ENCODE peak calls at places on chromosomes 7 and 10, in eight cellular contexts. V is Caco-2, M is WTC11, U is brain microvascular endothelial cell, X is foreskin keratinocyte, G is endothelial cell, Q is fibroblast of the aortic adventitia, O is IMR-90. J is an unnamed sample.

GRCh38 chr7:37081436-37081835 is 357.1 kb upstream of the AOAH start:
- DNase-seq in V (no peak), M (no peak), U (no peak), X (peak; percentile 40), G (no peak), Q (no peak), O (no peak), J (no peak)

GRCh38 chr7:46900312-46901263 is 681.3 kb downstream of the TNS3 start:
- DNase-seq in V (no peak), M (no peak), U (no peak), X (no peak), G (no peak), Q (peak; percentile 98), O (peak; percentile 15), J (peak; percentile 2)

GRCh38 chr10:47409171-47409865 is 25.2 kb upstream of the ZNF488 start:
- DNase-seq in V (peak; percentile 34), M (no peak), U (no peak), X (no peak), G (no peak), Q (no peak), O (no peak), J (no peak)

GRCh38 chr7:28761485-28761884 is 196.6 kb downstream of the TRIL start:
- DNase-seq in V (no peak), M (no peak), U (no peak), X (no peak), G (no peak), Q (peak; percentile 30), O (peak; percentile 77), J (no peak)

GRCh38 chr7:34823650-34824258 is 165.7 kb downstream of the NPSR1 start:
- DNase-seq in V (peak; percentile 59), M (peak; percentile 71), U (peak; percentile 52), X (peak; percentile 19), G (peak; percentile 70), Q (peak; percentile 67), O (peak; percentile 46), J (peak; percentile 33)

GRCh38 chr10:126009590-126009989 is 113.2 kb downstream of the FANK1 start:
- DNase-seq in V (no peak), M (no peak), U (no peak), X (no peak), G (no peak), Q (no peak), O (no peak), J (no peak)

GRCh38 chr7:113128028-113128427 is 9.7 kb upstream of the SMIM30 start:
- DNase-seq in V (no peak), M (no peak), U (no peak), X (peak; percentile 77), G (no peak), Q (peak; percentile 83), O (peak; percentile 42), J (no peak)

GRCh38 chr10:123837771-123838170 is 53.8 kb downstream of the CPXM2 start:
- DNase-seq in V (no peak), M (no peak), U (no peak), X (no peak), G (no peak), Q (no peak), O (no peak), J (no peak)

GRCh38 chr10:78543749-78544446 is 510.2 kb downstream of the RPS24 start:
- DNase-seq in V (no peak), M (no peak), U (peak; percentile 33), X (no peak), G (no peak), Q (peak; percentile 98), O (peak; percentile 94), J (peak; percentile 20)

GRCh38 chr7:35802649-35803048 is 1.8 kb downstream of the SEPTIN7 start:
- DNase-seq in V (no peak), M (no peak), U (no peak), X (no peak), G (no peak), Q (no peak), O (peak; percentile 15), J (no peak)

GRCh38 chr7:111529507-111530355 is 32.6 kb downstream of the IMMP2L start:
- DNase-seq in V (no peak), M (no peak), U (no peak), X (no peak), G (no peak), Q (peak; percentile 63), O (peak; percentile 5), J (peak; percentile 13)

GRCh38 chr10:17693009-17693408 is 49.1 kb downstream of the STAM start:
- DNase-seq in V (no peak), M (no peak), U (no peak), X (no peak), G (no peak), Q (no peak), O (no peak), J (no peak)

GRCh38 chr7:113698556-113699220 is 220.1 kb downstream of the PPP1R3A start:
- DNase-seq in V (no peak), M (peak; percentile 11), U (peak; percentile 34), X (peak; percentile 15), G (peak; percentile 11), Q (peak; percentile 52), O (peak; percentile 39), J (peak; percentile 4)

GRCh38 chr7:102837802-102838201 is 75.0 kb upstream of the LRRC17 start:
- DNase-seq in V (no peak), M (no peak), U (no peak), X (no peak), G (no peak), Q (no peak), O (no peak), J (no peak)

GRCh38 chr7:142873281-142873784 is 12.2 kb downstream of the TRPV6 start:
- DNase-seq in V (peak; percentile 44), M (peak; percentile 69), U (peak; percentile 7), X (no peak), G (peak; percentile 43), Q (peak; percentile 7), O (no peak), J (no peak)

GRCh38 chr10:103692421-103693069 is 162.8 kb downstream of the SH3PXD2A start:
- DNase-seq in V (no peak), M (peak; percentile 53), U (no peak), X (no peak), G (no peak), Q (no peak), O (no peak), J (no peak)

GRCh38 chr7:55369427-55369826 is 4.3 kb downstream of the LANCL2 start:
- DNase-seq in V (no peak), M (no peak), U (peak; percentile 86), X (no peak), G (no peak), Q (peak; percentile 93), O (peak; percentile 95), J (peak; percentile 94)

GRCh38 chr10:104300002-104300735 is 31.2 kb downstream of the GSTO2 start:
- DNase-seq in V (no peak), M (no peak), U (peak; percentile 99), X (peak; percentile 29), G (no peak), Q (peak; percentile 100), O (peak; percentile 100), J (peak; percentile 97)

GRCh38 chr10:29820890-29821398 is 186.2 kb upstream of the SVIL start:
- DNase-seq in V (no peak), M (no peak), U (no peak), X (no peak), G (no peak), Q (no peak), O (no peak), J (no peak)

GRCh38 chr7:2144926-2145325 is 87.8 kb downstream of the MAD1L1 start:
- DNase-seq in V (no peak), M (no peak), U (no peak), X (no peak), G (no peak), Q (no peak), O (no peak), J (no peak)

GRCh38 chr7:155463114-155463811 is 5.3 kb downstream of the EN2 start:
- DNase-seq in V (no peak), M (no peak), U (no peak), X (no peak), G (no peak), Q (no peak), O (no peak), J (no peak)

GRCh38 chr7:33421384-33421783 is 292.0 kb downstream of the BBS9 start:
- DNase-seq in V (no peak), M (no peak), U (no peak), X (no peak), G (no peak), Q (peak; percentile 59), O (peak; percentile 39), J (no peak)
- TF ChIP-seq CTCF in V (no peak), M (no peak), U (no peak), X (peak; percentile 23), G (no peak), Q (peak; percentile 15), O (peak; percentile 48), J (peak; percentile 36)

GRCh38 chr10:72375173-72375572 is 20.5 kb upstream of the DNAJB12 start:
- DNase-seq in V (no peak), M (peak; percentile 33), U (no peak), X (no peak), G (no peak), Q (no peak), O (peak; percentile 30), J (peak; percentile 29)
- TF ChIP-seq CTCF in V (no peak), M (no peak), U (no peak), X (no peak), G (no peak), Q (no peak), O (peak; percentile 38), J (peak; percentile 9)

GRCh38 chr10:115950320-115950719 is 322.7 kb downstream of the GFRA1 start:
- DNase-seq in V (no peak), M (no peak), U (no peak), X (no peak), G (no peak), Q (peak; percentile 90), O (peak; percentile 40), J (no peak)

GRCh38 chr10:115949282-115949844 is 323.6 kb downstream of the GFRA1 start:
- DNase-seq in V (no peak), M (no peak), U (no peak), X (no peak), G (no peak), Q (no peak), O (no peak), J (no peak)

GRCh38 chr10:115945696-115946445 is 327.1 kb downstream of the GFRA1 start:
- DNase-seq in V (no peak), M (no peak), U (no peak), X (peak; percentile 28), G (no peak), Q (no peak), O (no peak), J (no peak)

GRCh38 chr10:115947104-115947503 is 325.9 kb downstream of the GFRA1 start:
- DNase-seq in V (no peak), M (no peak), U (no peak), X (peak; percentile 64), G (no peak), Q (peak; percentile 77), O (peak; percentile 58), J (peak; percentile 42)

GRCh38 chr10:115948415-115948814 is 324.6 kb downstream of the GFRA1 start:
- DNase-seq in V (no peak), M (no peak), U (no peak), X (no peak), G (no peak), Q (peak; percentile 47), O (peak; percentile 33), J (peak; percentile 20)
- TF ChIP-seq CTCF in V (no peak), M (no peak), U (peak; percentile 45), X (peak; percentile 49), G (peak; percentile 36), Q (peak; percentile 48), O (peak; percentile 42), J (peak; percentile 72)

DNA sequence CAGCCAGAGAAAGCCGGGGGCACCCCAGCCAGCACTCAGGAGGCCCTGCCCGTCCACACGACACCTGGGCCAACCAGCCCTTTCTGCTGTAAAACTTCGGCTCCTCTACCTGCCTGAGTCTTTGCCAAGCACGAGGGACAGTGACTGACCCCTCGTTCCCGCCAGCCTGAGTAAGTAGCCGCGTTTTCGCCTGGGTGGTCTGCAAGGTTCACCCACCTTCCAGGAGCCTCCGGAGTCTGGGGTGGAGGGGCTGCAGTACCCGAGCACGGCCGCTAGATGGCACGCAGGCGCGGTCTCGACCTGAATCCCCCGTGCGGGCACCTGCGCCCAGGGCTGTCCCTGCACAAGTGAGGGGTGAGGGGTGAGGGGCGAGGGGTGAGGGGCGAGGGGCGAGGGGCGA is 192.7 kb downstream of the PTPRN2 start:
- DNase-seq in V (no peak), M (peak; percentile 87), U (no peak), X (no peak), G (no peak), Q (no peak), O (no peak), J (no peak)
- TF ChIP-seq CTCF in V (no peak), M (peak; percentile 90), U (peak; percentile 49), X (peak; percentile 11), G (no peak), Q (no peak), O (no peak), J (peak; percentile 48)

J was measured in HFFc6.